ENCODE peak calls at places on chromosomes 5 and 9, in seven cellular contexts. C is CD4-positive, alpha-beta T cell; Q is Calu3; U is heart right ventricle; H is T-helper 2 cell; D is psoas muscle; Z is activated CD4-positive, CD25-positive, alpha-beta regulatory T cell treated with anti-CD3 and anti-CD28 coated beads, Interleukin-2, amount 50 U/mL, for 16 hours. T is an unnamed sample.

GRCh38 chr9:128887049-128887448 is 5.1 kb downstream of the LRRC8A start:
- DNase-seq in C (no peak), Q (no peak), U (no peak), H (no peak), D (no peak), Z (no peak), T (no peak)

GRCh38 chr9:137972355-137972987 is 94.9 kb downstream of the CACNA1B start:
- DNase-seq in C (no peak), Q (no peak), U (no peak), H (no peak), D (no peak), Z (no peak), T (peak)

GRCh38 chr9:91101598-91102168 is 260.0 kb downstream of the AUH start:
- DNase-seq in C (peak), Q (no peak), U (no peak), H (peak), D (no peak), Z (peak), T (no peak)

GRCh38 chr5:58407042-58407709 is 52.7 kb downstream of the PLK2 start:
- DNase-seq in C (no peak), Q (no peak), U (no peak), H (no peak), D (no peak), Z (no peak), T (no peak)

GRCh38 chr9:34571180-34571800 is 18.2 kb downstream of the CNTFR start:
- DNase-seq in C (no peak), Q (no peak), U (no peak), H (no peak), D (peak), Z (no peak), T (no peak)

GRCh38 chr9:133658442-133659431 is 22.6 kb downstream of the DBH start:
- DNase-seq in C (no peak), Q (peak), U (peak), H (no peak), D (peak), Z (no peak), T (peak)

GRCh38 chr9:32928912-32929311 is 72.5 kb downstream of the APTX start:
- DNase-seq in C (no peak), Q (no peak), U (no peak), H (no peak), D (no peak), Z (no peak), T (no peak)

GRCh38 chr5:14727428-14727865 is 62.9 kb downstream of the OTULIN start:
- DNase-seq in C (peak), Q (peak), U (peak), H (peak), D (peak), Z (peak), T (peak)

GRCh38 chr9:35750256-35750531 is 1.1 kb downstream of the RGP1 start:
- DNase-seq in C (no peak), Q (no peak), U (no peak), H (no peak), D (peak), Z (no peak), T (no peak)

GRCh38 chr5:90518666-90519065 is 10.7 kb downstream of the LYSMD3 start:
- DNase-seq in C (no peak), Q (no peak), U (no peak), H (no peak), D (no peak), Z (no peak), T (no peak)

GRCh38 chr5:178143246-178143645 is 10.4 kb downstream of the NHP2 start:
- DNase-seq in C (no peak), Q (no peak), U (no peak), H (no peak), D (no peak), Z (no peak), T (no peak)

GRCh38 chr5:78162253-78162862 is 132.1 kb downstream of the AP3B1 start:
- DNase-seq in C (no peak), Q (peak), U (no peak), H (no peak), D (no peak), Z (no peak), T (no peak)

GRCh38 chr5:78698218-78698751 is 49.7 kb upstream of the LHFPL2 start:
- DNase-seq in C (no peak), Q (no peak), U (peak), H (no peak), D (peak), Z (no peak), T (peak)

GRCh38 chr5:56516936-56517521 is 283.9 kb upstream of the ANKRD55 start:
- DNase-seq in C (no peak), Q (peak), U (peak), H (no peak), D (no peak), Z (no peak), T (no peak)

GRCh38 chr9:77224750-77225312 is 47.5 kb downstream of the VPS13A start:
- DNase-seq in C (no peak), Q (no peak), U (no peak), H (no peak), D (no peak), Z (no peak), T (no peak)

GRCh38 chr5:82551840-82552385 is 273.8 kb upstream of the RPS23 start:
- DNase-seq in C (no peak), Q (no peak), U (no peak), H (no peak), D (no peak), Z (no peak), T (no peak)

GRCh38 chr9:123716339-123716738 is 213.6 kb downstream of the DENND1A start:
- DNase-seq in C (no peak), Q (no peak), U (no peak), H (no peak), D (no peak), Z (no peak), T (no peak)

GRCh38 chr9:27086818-27087680 is 22.0 kb upstream of the TEK start:
- DNase-seq in C (no peak), Q (no peak), U (no peak), H (no peak), D (no peak), Z (no peak), T (no peak)

GRCh38 chr9:122318284-122318683 is 52.5 kb upstream of the PTGS1 start:
- DNase-seq in C (no peak), Q (no peak), U (no peak), H (no peak), D (no peak), Z (no peak), T (no peak)

GRCh38 chr9:105413486-105414068 is 34.3 kb upstream of the FSD1L start:
- DNase-seq in C (no peak), Q (peak), U (no peak), H (no peak), D (no peak), Z (no peak), T (no peak)

GRCh38 chr9:110105107-110105506 is 102.9 kb downstream of the C9orf152 start:
- DNase-seq in C (no peak), Q (no peak), U (no peak), H (no peak), D (no peak), Z (no peak), T (no peak)

GRCh38 chr5:126450895-126451294 is 27.7 kb downstream of the GRAMD2B start:
- DNase-seq in C (no peak), Q (no peak), U (no peak), H (no peak), D (no peak), Z (no peak), T (no peak)

GRCh38 chr5:36552626-36553393 is 53.6 kb upstream of the SLC1A3 start:
- DNase-seq in C (no peak), Q (no peak), U (peak), H (no peak), D (no peak), Z (no peak), T (peak)

GRCh38 chr5:113491022-113491421 is 2.8 kb upstream of the MCC start:
- DNase-seq in C (no peak), Q (no peak), U (no peak), H (no peak), D (no peak), Z (no peak), T (no peak)

GRCh38 chr5:141821430-141821925 is 56.7 kb downstream of the PCDH1 start:
- DNase-seq in C (no peak), Q (no peak), U (no peak), H (no peak), D (no peak), Z (no peak), T (no peak)

GRCh38 chr5:141958113-141958512 is at the start of gene PCDH12:
- DNase-seq in C (no peak), Q (no peak), U (peak), H (no peak), D (peak), Z (no peak), T (peak)

GRCh38 chr5:86542532-86542931 is 75.2 kb upstream of the COX7C start:
- DNase-seq in C (no peak), Q (no peak), U (no peak), H (no peak), D (no peak), Z (no peak), T (no peak)

T was measured in Right ventricle myocardium superior.